ENCODE peak calls at places on chromosomes 13 and 19, in seven cellular contexts. One of them, this sample, is unnamed.

GRCh38 chr19:1860133-1860775 is 3.1 kb downstream of the KLF16 start:
- DNase-seq in fibroblast of lung: peak
- DNase-seq in AG09309: no peak
- DNase-seq in adrenal gland: no peak
- DNase-seq in cardiac fibroblast: peak
- DNase-seq in thoracic aorta: no peak
- DNase-seq in GM12865: peak
- DNase-seq in this sample: no peak

GRCh38 chr19:310781-311496 is 19.7 kb upstream of the PLPP2 start:
- DNase-seq in fibroblast of lung: no peak
- DNase-seq in AG09309: no peak
- DNase-seq in adrenal gland: no peak
- DNase-seq in cardiac fibroblast: no peak
- DNase-seq in thoracic aorta: no peak
- DNase-seq in GM12865: no peak
- DNase-seq in this sample: no peak

GRCh38 chr13:23743269-23743668 is 145.9 kb downstream of the MIPEP start:
- DNase-seq in fibroblast of lung: no peak
- DNase-seq in AG09309: no peak
- DNase-seq in adrenal gland: no peak
- DNase-seq in cardiac fibroblast: no peak
- DNase-seq in thoracic aorta: no peak
- DNase-seq in GM12865: no peak
- DNase-seq in this sample: peak

GRCh38 chr13:110311721-110312668 is 4.9 kb downstream of the COL4A2 start:
- DNase-seq in fibroblast of lung: no peak
- DNase-seq in AG09309: no peak
- DNase-seq in adrenal gland: no peak
- DNase-seq in cardiac fibroblast: peak
- DNase-seq in thoracic aorta: no peak
- DNase-seq in GM12865: no peak
- DNase-seq in this sample: no peak

GRCh38 chr13:91135376-91135775 is 212.1 kb upstream of the MIR17HG start:
- DNase-seq in fibroblast of lung: no peak
- DNase-seq in AG09309: no peak
- DNase-seq in adrenal gland: no peak
- DNase-seq in cardiac fibroblast: no peak
- DNase-seq in thoracic aorta: no peak
- DNase-seq in GM12865: no peak
- DNase-seq in this sample: no peak

GRCh38 chr19:19537321-19538048 is 580 bp upstream of the CILP2 start:
- DNase-seq in fibroblast of lung: no peak
- DNase-seq in AG09309: no peak
- DNase-seq in adrenal gland: no peak
- DNase-seq in cardiac fibroblast: no peak
- DNase-seq in thoracic aorta: no peak
- DNase-seq in GM12865: no peak
- DNase-seq in this sample: no peak

GRCh38 chr13:83286737-83287136 is 595.5 kb downstream of the SLITRK1 start:
- DNase-seq in fibroblast of lung: peak
- DNase-seq in AG09309: no peak
- DNase-seq in adrenal gland: no peak
- DNase-seq in cardiac fibroblast: peak
- DNase-seq in thoracic aorta: no peak
- DNase-seq in GM12865: no peak
- DNase-seq in this sample: no peak

GRCh38 chr13:49935171-49936084 is 712 bp downstream of the SPRYD7 start:
- DNase-seq in fibroblast of lung: peak
- DNase-seq in AG09309: no peak
- DNase-seq in adrenal gland: peak
- DNase-seq in cardiac fibroblast: peak
- DNase-seq in thoracic aorta: no peak
- DNase-seq in GM12865: peak
- DNase-seq in this sample: peak

GRCh38 chr19:44741841-44742352 is 6.6 kb upstream of the BCL3 start:
- DNase-seq in fibroblast of lung: peak
- DNase-seq in AG09309: peak
- DNase-seq in adrenal gland: peak
- DNase-seq in cardiac fibroblast: peak
- DNase-seq in thoracic aorta: peak
- DNase-seq in GM12865: no peak
- DNase-seq in this sample: no peak

GRCh38 chr13:98581971-98582702 is 5.2 kb upstream of the STK24 start:
- DNase-seq in fibroblast of lung: peak
- DNase-seq in AG09309: no peak
- DNase-seq in adrenal gland: no peak
- DNase-seq in cardiac fibroblast: peak
- DNase-seq in thoracic aorta: no peak
- DNase-seq in GM12865: no peak
- DNase-seq in this sample: no peak

GRCh38 chr19:42206871-42207755 is 10.4 kb downstream of the DEDD2 start:
- DNase-seq in fibroblast of lung: no peak
- DNase-seq in AG09309: no peak
- DNase-seq in adrenal gland: no peak
- DNase-seq in cardiac fibroblast: no peak
- DNase-seq in thoracic aorta: no peak
- DNase-seq in GM12865: no peak
- DNase-seq in this sample: no peak

GRCh38 chr19:21101511-21102242 is 19.7 kb downstream of the ZNF714 start:
- DNase-seq in fibroblast of lung: no peak
- DNase-seq in AG09309: no peak
- DNase-seq in adrenal gland: peak
- DNase-seq in cardiac fibroblast: peak
- DNase-seq in thoracic aorta: no peak
- DNase-seq in GM12865: no peak
- DNase-seq in this sample: no peak

GRCh38 chr13:77384999-77385398 is 58.1 kb upstream of the MYCBP2 start:
- DNase-seq in fibroblast of lung: no peak
- DNase-seq in AG09309: no peak
- DNase-seq in adrenal gland: no peak
- DNase-seq in cardiac fibroblast: no peak
- DNase-seq in thoracic aorta: no peak
- DNase-seq in GM12865: no peak
- DNase-seq in this sample: no peak

GRCh38 chr19:7506385-7507328 is 9.2 kb upstream of the ZNF358 start:
- DNase-seq in fibroblast of lung: peak
- DNase-seq in AG09309: no peak
- DNase-seq in adrenal gland: peak
- DNase-seq in cardiac fibroblast: peak
- DNase-seq in thoracic aorta: peak
- DNase-seq in GM12865: peak
- DNase-seq in this sample: peak

GRCh38 chr19:17479325-17479791 is 9.0 kb downstream of the SLC27A1 start:
- DNase-seq in fibroblast of lung: peak
- DNase-seq in AG09309: peak
- DNase-seq in adrenal gland: no peak
- DNase-seq in cardiac fibroblast: peak
- DNase-seq in thoracic aorta: no peak
- DNase-seq in GM12865: no peak
- DNase-seq in this sample: no peak

GRCh38 chr13:98504371-98504963 is 72.4 kb downstream of the STK24 start:
- DNase-seq in fibroblast of lung: no peak
- DNase-seq in AG09309: no peak
- DNase-seq in adrenal gland: no peak
- DNase-seq in cardiac fibroblast: no peak
- DNase-seq in thoracic aorta: no peak
- DNase-seq in GM12865: peak
- DNase-seq in this sample: no peak

GRCh38 chr19:38304866-38305429 is 897 bp downstream of the C19orf33 start:
- DNase-seq in fibroblast of lung: no peak
- DNase-seq in AG09309: no peak
- DNase-seq in adrenal gland: peak
- DNase-seq in cardiac fibroblast: peak
- DNase-seq in thoracic aorta: no peak
- DNase-seq in GM12865: no peak
- DNase-seq in this sample: no peak

GRCh38 chr13:111953546-111954178 is 113.3 kb upstream of the SOX1 start:
- DNase-seq in fibroblast of lung: no peak
- DNase-seq in AG09309: no peak
- DNase-seq in adrenal gland: no peak
- DNase-seq in cardiac fibroblast: no peak
- DNase-seq in thoracic aorta: no peak
- DNase-seq in GM12865: no peak
- DNase-seq in this sample: no peak

GRCh38 chr13:110629735-110630134 is 14.4 kb downstream of the NAXD start:
- DNase-seq in fibroblast of lung: no peak
- DNase-seq in AG09309: no peak
- DNase-seq in adrenal gland: no peak
- DNase-seq in cardiac fibroblast: no peak
- DNase-seq in thoracic aorta: no peak
- DNase-seq in GM12865: no peak
- DNase-seq in this sample: peak

GRCh38 chr19:47499863-47500830 is 14.7 kb downstream of the NAPA start:
- DNase-seq in fibroblast of lung: no peak
- DNase-seq in AG09309: no peak
- DNase-seq in adrenal gland: no peak
- DNase-seq in cardiac fibroblast: no peak
- DNase-seq in thoracic aorta: no peak
- DNase-seq in GM12865: no peak
- DNase-seq in this sample: no peak

GRCh38 chr13:110683203-110683883 is 22.6 kb downstream of the CARS2 start:
- DNase-seq in fibroblast of lung: peak
- DNase-seq in AG09309: no peak
- DNase-seq in adrenal gland: peak
- DNase-seq in cardiac fibroblast: peak
- DNase-seq in thoracic aorta: no peak
- DNase-seq in GM12865: no peak
- DNase-seq in this sample: no peak

GRCh38 chr19:47607564-47608073 is 1.3 kb upstream of the BICRA start:
- DNase-seq in fibroblast of lung: no peak
- DNase-seq in AG09309: no peak
- DNase-seq in adrenal gland: no peak
- DNase-seq in cardiac fibroblast: no peak
- DNase-seq in thoracic aorta: no peak
- DNase-seq in GM12865: no peak
- DNase-seq in this sample: no peak

GRCh38 chr19:45791744-45792481 is 732 bp downstream of the DMWD start:
- DNase-seq in fibroblast of lung: no peak
- DNase-seq in AG09309: no peak
- DNase-seq in adrenal gland: no peak
- DNase-seq in cardiac fibroblast: no peak
- DNase-seq in thoracic aorta: no peak
- DNase-seq in GM12865: peak
- DNase-seq in this sample: no peak

GRCh38 chr19:45792482-45793177 is at the start of gene DMWD:
- DNase-seq in fibroblast of lung: peak
- DNase-seq in AG09309: peak
- DNase-seq in adrenal gland: peak
- DNase-seq in cardiac fibroblast: peak
- DNase-seq in thoracic aorta: peak
- DNase-seq in GM12865: peak
- DNase-seq in this sample: peak

GRCh38 chr19:45793178-45793564 is 526 bp upstream of the DMWD start:
- DNase-seq in fibroblast of lung: no peak
- DNase-seq in AG09309: no peak
- DNase-seq in adrenal gland: no peak
- DNase-seq in cardiac fibroblast: no peak
- DNase-seq in thoracic aorta: no peak
- DNase-seq in GM12865: no peak
- DNase-seq in this sample: no peak

GRCh38 chr19:45789035-45789786 is 3.4 kb downstream of the DMWD start:
- DNase-seq in fibroblast of lung: no peak
- DNase-seq in AG09309: no peak
- DNase-seq in adrenal gland: no peak
- DNase-seq in cardiac fibroblast: no peak
- DNase-seq in thoracic aorta: no peak
- DNase-seq in GM12865: peak
- DNase-seq in this sample: no peak

GRCh38 chr19:45790942-45791341 is 1.7 kb downstream of the DMWD start:
- DNase-seq in fibroblast of lung: no peak
- DNase-seq in AG09309: no peak
- DNase-seq in adrenal gland: no peak
- DNase-seq in cardiac fibroblast: no peak
- DNase-seq in thoracic aorta: no peak
- DNase-seq in GM12865: peak
- DNase-seq in this sample: peak
- H3K4me3 ChIP-seq in fibroblast of lung: peak
- H3K4me3 ChIP-seq in AG09309: peak
- H3K4me3 ChIP-seq in adrenal gland: no peak
- H3K4me3 ChIP-seq in cardiac fibroblast: peak
- H3K4me3 ChIP-seq in thoracic aorta: no peak
- H3K4me3 ChIP-seq in GM12865: no peak
- H3K4me3 ChIP-seq in this sample: no peak

DNA sequence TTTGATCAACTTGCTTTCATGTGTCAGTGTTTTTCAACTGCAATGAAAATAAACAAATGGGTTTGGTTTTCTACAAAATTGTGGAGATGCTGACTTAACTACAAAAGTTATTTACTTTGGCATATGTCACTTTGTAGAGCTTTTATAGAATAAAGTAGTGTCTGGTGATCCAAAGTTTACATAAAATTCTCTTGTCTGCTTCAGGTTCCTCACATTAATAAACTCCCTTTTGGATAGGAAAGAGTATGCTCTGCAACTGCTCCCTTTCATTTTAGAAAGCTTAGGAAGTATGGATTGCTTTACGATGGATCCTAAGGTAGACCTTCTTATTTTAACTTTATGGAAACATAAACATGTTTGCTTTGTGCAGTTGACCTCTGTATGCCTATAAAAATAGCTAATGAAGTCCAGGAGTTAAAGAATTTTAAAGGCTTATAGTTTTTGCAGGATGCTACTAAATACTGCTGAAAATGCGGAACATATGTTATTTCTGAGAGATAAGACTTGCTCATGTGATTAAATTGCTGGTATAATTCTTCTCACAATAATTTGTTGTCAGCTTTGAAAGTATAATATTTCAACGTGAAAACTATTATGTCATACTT is 815.8 kb downstream of the PCDH9 start:
- DNase-seq in fibroblast of lung: peak
- DNase-seq in AG09309: no peak
- DNase-seq in adrenal gland: no peak
- DNase-seq in cardiac fibroblast: no peak
- DNase-seq in thoracic aorta: no peak
- DNase-seq in GM12865: no peak
- DNase-seq in this sample: no peak
- H3K4me3 ChIP-seq in fibroblast of lung: no peak
- H3K4me3 ChIP-seq in AG09309: no peak
- H3K4me3 ChIP-seq in adrenal gland: no peak
- H3K4me3 ChIP-seq in cardiac fibroblast: no peak
- H3K4me3 ChIP-seq in thoracic aorta: no peak
- H3K4me3 ChIP-seq in GM12865: no peak
- H3K4me3 ChIP-seq in this sample: no peak

GRCh38 chr13:40590112-40590862 is 76.2 kb downstream of the FOXO1 start:
- DNase-seq in fibroblast of lung: no peak
- DNase-seq in AG09309: no peak
- DNase-seq in adrenal gland: no peak
- DNase-seq in cardiac fibroblast: peak
- DNase-seq in thoracic aorta: no peak
- DNase-seq in GM12865: no peak
- DNase-seq in this sample: no peak
- H3K4me3 ChIP-seq in fibroblast of lung: no peak
- H3K4me3 ChIP-seq in AG09309: no peak
- H3K4me3 ChIP-seq in adrenal gland: no peak
- H3K4me3 ChIP-seq in cardiac fibroblast: no peak
- H3K4me3 ChIP-seq in thoracic aorta: peak
- H3K4me3 ChIP-seq in GM12865: peak
- H3K4me3 ChIP-seq in this sample: no peak

DNA sequence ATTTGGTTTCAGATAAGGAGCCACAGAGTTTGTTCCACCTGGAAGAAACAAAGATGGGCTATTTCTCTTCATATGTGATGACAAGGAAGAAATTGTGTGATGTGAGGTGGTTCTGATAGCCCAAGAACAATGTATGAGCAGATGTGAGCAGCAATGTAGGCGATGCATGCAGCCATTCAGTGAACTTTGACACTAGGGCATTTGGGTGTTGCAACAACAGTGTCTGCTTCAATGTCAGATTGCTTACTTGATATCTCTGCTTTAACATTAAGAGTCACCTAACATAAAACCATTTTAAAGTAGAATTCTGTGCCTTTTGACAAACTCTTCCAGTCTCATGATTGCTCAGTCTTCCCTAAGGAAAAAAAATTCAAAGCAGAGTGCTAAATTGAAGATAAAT is 865.4 kb downstream of the SLITRK6 start:
- DNase-seq in fibroblast of lung: no peak
- DNase-seq in AG09309: no peak
- DNase-seq in adrenal gland: no peak
- DNase-seq in cardiac fibroblast: no peak
- DNase-seq in thoracic aorta: no peak
- DNase-seq in GM12865: no peak
- DNase-seq in this sample: no peak
- H3K4me3 ChIP-seq in fibroblast of lung: no peak
- H3K4me3 ChIP-seq in AG09309: no peak
- H3K4me3 ChIP-seq in adrenal gland: no peak
- H3K4me3 ChIP-seq in cardiac fibroblast: no peak
- H3K4me3 ChIP-seq in thoracic aorta: no peak
- H3K4me3 ChIP-seq in GM12865: no peak
- H3K4me3 ChIP-seq in this sample: no peak

This sample was measured in Jurkat, Clone E6-1.